ENCODE peak calls at places on chromosomes 11 and 22, in four cellular contexts. O is stomach; E is T1000; J is stimulated activated CD8-positive, alpha-beta memory T cell treated with anti-CD3 and anti-CD28 coated beads, Interleukin-2, amount 100 ng/mL, for 48 hours. A is an unnamed sample.
A peak's percentile ranks its signal among the peaks of the same experiment; 100 is the strongest.

GRCh38 chr11:61961570-61962212 is 5.7 kb downstream of the FTH1 start:
- DNase-seq in O (peak; percentile 67), E (peak; percentile 25), J (no peak), A (no peak)

GRCh38 chr11:42175203-42175602 is 715.8 kb upstream of the LRRC4C start:
- DNase-seq in O (no peak), E (peak; percentile 11), J (no peak), A (no peak)

GRCh38 chr11:75602916-75603315 is 40.9 kb downstream of the SERPINH1 start:
- DNase-seq in J (no peak), O (no peak), E (no peak), A (no peak)

GRCh38 chr22:35642305-35642741 is 5.9 kb upstream of the APOL6 start:
- DNase-seq in J (no peak), E (no peak), O (no peak), A (no peak)

GRCh38 chr11:122025757-122026156 is 90.3 kb downstream of the BLID start:
- DNase-seq in O (no peak), J (no peak), E (no peak), A (no peak)

GRCh38 chr22:47750086-47750485 is 987.6 kb downstream of the TBC1D22A start:
- DNase-seq in J (no peak), O (no peak), E (no peak), A (no peak)

GRCh38 chr11:33689089-33689488 is 11.5 kb downstream of the C11orf91 start:
- DNase-seq in O (no peak), J (no peak), E (no peak), A (no peak)

GRCh38 chr11:113119074-113119473 is 157.9 kb downstream of the NCAM1 start:
- DNase-seq in E (no peak), J (no peak), O (no peak), A (no peak)